ENCODE peak calls at places on chromosomes 6 and 20, in six cellular contexts. Y is GM23248; A is thoracic aorta; R is A549; Q is ascending aorta; V is CD8-positive, alpha-beta memory T cell. Z is an unnamed sample. For H3K4me1, the result is how much of the 10 kb centered on the place peaks cover.

GRCh38 chr20:57378107-57378506 is 13.1 kb upstream of the RBM38 start:
- DNase-seq in Y (no peak), A (no peak), R (no peak), Q (peak), V (no peak), Z (no peak)

GRCh38 chr6:142112451-142113061 is 20.2 kb upstream of the GJE1 start:
- DNase-seq in Y (peak), A (no peak), R (peak), Q (peak), V (peak), Z (peak)

GRCh38 chr6:144305985-144306384 is 20.9 kb downstream of the UTRN start:
- DNase-seq in Y (peak), A (no peak), R (no peak), Q (no peak), V (peak), Z (no peak)

GRCh38 chr20:46816097-46816496 is 78.5 kb upstream of the EYA2 start:
- DNase-seq in Y (no peak), A (no peak), R (no peak), Q (no peak), V (no peak), Z (no peak)

GRCh38 chr20:6576721-6577120 is 190.8 kb upstream of the BMP2 start:
- DNase-seq in Y (peak), A (no peak), R (no peak), Q (no peak), V (no peak), Z (no peak)

GRCh38 chr6:13579911-13580310 is 5.5 kb downstream of the SIRT5 start:
- DNase-seq in Y (no peak), A (no peak), R (no peak), Q (no peak), V (no peak), Z (no peak)

GRCh38 chr20:11111191-11111590 is 437.4 kb upstream of the JAG1 start:
- DNase-seq in Y (no peak), A (no peak), R (no peak), Q (no peak), V (no peak), Z (no peak)

GRCh38 chr20:35637266-35637665 is 21.6 kb downstream of the SPAG4 start:
- DNase-seq in Y (no peak), A (no peak), R (no peak), Q (no peak), V (no peak), Z (no peak)

GRCh38 chr20:3648941-3649340 is 14.3 kb downstream of the GFRA4 start:
- DNase-seq in Y (no peak), A (no peak), R (no peak), Q (no peak), V (no peak), Z (no peak)

GRCh38 chr6:157811137-157811475 is 11.9 kb upstream of the SNX9 start:
- DNase-seq in Y (no peak), A (no peak), R (no peak), Q (no peak), V (no peak), Z (no peak)

DNA sequence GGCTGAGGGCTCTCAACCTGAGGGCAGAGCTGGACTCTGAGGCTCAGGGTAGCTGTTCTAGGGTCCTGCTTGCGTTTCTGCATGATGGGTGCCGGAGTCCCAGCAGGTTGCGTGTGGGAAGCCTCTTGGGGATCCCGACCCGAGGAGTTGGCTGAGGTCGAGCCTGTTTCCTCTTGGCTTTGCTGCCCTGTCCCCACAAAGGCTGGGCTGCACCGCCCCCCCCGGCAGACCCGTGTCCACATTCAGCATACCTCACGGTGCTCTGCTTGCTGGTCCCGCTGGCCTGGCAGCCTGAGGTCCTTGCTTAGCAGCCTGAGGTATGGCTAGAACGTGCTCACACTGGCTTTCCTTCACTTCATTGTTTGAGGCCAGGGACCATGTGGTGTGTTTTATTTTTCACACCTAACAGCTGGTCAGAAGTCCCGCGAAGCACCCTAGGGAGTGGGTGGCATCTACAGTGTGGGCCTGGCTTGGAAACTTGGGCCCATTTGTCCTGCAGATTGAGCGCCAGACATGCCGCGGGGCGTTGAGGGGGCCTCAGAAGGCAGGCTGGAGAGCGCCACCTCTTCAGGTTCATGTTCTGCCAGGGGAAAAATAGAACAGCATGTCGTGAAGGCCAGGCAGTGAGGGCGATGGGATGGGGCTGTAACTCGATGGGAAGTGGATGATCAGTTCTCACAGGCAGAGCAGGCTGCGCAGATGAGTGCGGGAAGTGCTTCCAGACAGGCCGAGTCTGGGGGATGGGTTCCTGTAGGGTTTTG is 9.5 kb downstream of the LSM14B start:
- DNase-seq in Y (no peak), A (no peak), R (no peak), Q (no peak), V (no peak), Z (no peak)
- H3K4me1 ChIP-seq in Y (under half), A (under half), R (under half), Q (under half), V (under half), Z (under half)

DNA sequence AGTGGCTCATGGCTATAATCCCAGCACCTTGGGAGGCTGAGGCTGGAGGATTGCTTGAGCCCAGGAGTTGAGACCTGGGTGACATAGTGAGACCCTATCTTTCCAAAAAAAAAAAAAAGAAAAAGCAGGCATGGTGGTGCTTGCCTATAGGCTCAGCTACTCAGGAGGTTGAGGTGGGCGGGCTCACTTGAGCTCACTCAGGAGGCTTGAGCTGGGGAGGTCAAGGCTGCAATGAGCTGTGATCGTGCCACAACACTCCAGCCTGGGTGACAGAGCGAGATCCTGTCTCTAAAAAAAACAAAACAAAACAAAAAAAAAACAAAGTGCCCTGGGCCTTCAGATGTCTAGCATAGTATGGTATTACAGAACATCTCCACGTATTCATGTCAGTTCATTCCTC is 42.9 kb downstream of the ZFAND3 start:
- DNase-seq in Y (no peak), A (no peak), R (no peak), Q (no peak), V (no peak), Z (no peak)
- H3K4me1 ChIP-seq in Y (under half), A (under half), R (half or more), Q (under half), V (half or more), Z (under half)

GRCh38 chr6:90083891-90084290 is 189.6 kb downstream of the GJA10 start:
- DNase-seq in Y (no peak), A (no peak), R (no peak), Q (no peak), V (peak), Z (no peak)
- H3K4me1 ChIP-seq in Y (under half), A (under half), R (under half), Q (under half), V (half or more), Z (under half)

DNA sequence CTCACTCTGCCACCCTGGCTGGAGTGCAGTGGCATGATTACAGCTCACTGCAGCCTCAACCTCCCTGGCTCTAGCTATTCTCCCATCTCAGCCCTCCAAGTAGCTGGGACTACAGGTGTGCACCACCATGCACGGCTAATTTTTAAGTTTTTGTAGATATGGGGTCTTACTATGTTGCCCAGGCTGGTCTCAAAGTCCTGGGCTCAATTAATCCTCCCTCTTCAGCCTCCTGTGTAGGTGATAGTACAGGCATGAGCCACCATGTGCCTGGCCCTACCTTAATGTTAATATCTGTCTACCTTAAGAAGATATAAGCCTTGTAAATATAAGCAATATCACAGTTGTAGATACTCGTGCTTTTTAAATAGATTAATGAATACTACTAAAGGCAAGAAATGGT is 16.7 kb downstream of the EEF1A1 start:
- DNase-seq in Y (no peak), A (no peak), R (no peak), Q (no peak), V (no peak), Z (no peak)
- H3K4me1 ChIP-seq in Y (under half), A (under half), R (under half), Q (under half), V (under half), Z (under half)

GRCh38 chr6:139161817-139162284 is 27.0 kb downstream of the HECA start:
- DNase-seq in Y (peak), A (no peak), R (no peak), Q (no peak), V (peak), Z (no peak)
- H3K4me1 ChIP-seq in Y (under half), A (under half), R (under half), Q (under half), V (half or more), Z (under half)

GRCh38 chr6:3005874-3006273 is 6.2 kb downstream of the NQO2 start:
- DNase-seq in Y (no peak), A (no peak), R (no peak), Q (no peak), V (no peak), Z (no peak)
- H3K4me1 ChIP-seq in Y (under half), A (under half), R (under half), Q (under half), V (under half), Z (under half)

Z was measured in Caco-2.